ENCODE peak calls at places on chromosomes 7 and 10, in five cellular contexts. R is SJCRH30, V is colonic mucosa, Y is aorta, K is astrocyte. J is an unnamed sample.

GRCh38 chr7:44293561-44294324 is 31.7 kb downstream of the CAMK2B start:
- DNase-seq in R (no peak), V (peak; percentile 6), Y (peak; percentile 25), K (no peak), J (no peak)

GRCh38 chr10:112404612-112405011 is 30.7 kb downstream of the ACSL5 start:
- DNase-seq in R (no peak), V (no peak), Y (no peak), K (no peak), J (no peak)

GRCh38 chr7:101996131-101996691 is 178.8 kb downstream of the CUX1 start:
- DNase-seq in R (no peak), V (no peak), Y (no peak), K (no peak), J (no peak)

GRCh38 chr10:102565793-102566192 is 62.0 kb downstream of the SUFU start:
- DNase-seq in R (no peak), V (no peak), Y (no peak), K (no peak), J (no peak)

GRCh38 chr10:33897255-33897893 is 562.9 kb upstream of the NRP1 start:
- DNase-seq in R (no peak), V (no peak), Y (no peak), K (peak; percentile 83), J (no peak)

GRCh38 chr7:95045236-95045923 is 138.0 kb downstream of the PPP1R9A start:
- DNase-seq in R (peak; percentile 40), V (peak; percentile 24), Y (no peak), K (no peak), J (no peak)

GRCh38 chr7:122974229-122974628 is 21.3 kb downstream of the TAS2R16 start:
- DNase-seq in R (no peak), V (no peak), Y (no peak), K (no peak), J (no peak)

GRCh38 chr10:121753726-121754476 is 155.7 kb upstream of the FGFR2 start:
- DNase-seq in R (peak; percentile 24), V (no peak), Y (no peak), K (peak; percentile 82), J (no peak)

GRCh38 chr10:50595785-50596184 is 28.0 kb downstream of the SGMS1 start:
- DNase-seq in R (no peak), V (no peak), Y (no peak), K (no peak), J (no peak)

GRCh38 chr7:97845622-97846203 is 26.5 kb downstream of the ASNS start:
- DNase-seq in R (no peak), V (no peak), Y (no peak), K (no peak), J (peak; percentile 32)

GRCh38 chr7:92534572-92534971 is 6.0 kb downstream of the RBM48 start:
- DNase-seq in R (no peak), V (no peak), Y (no peak), K (no peak), J (peak; percentile 64)

GRCh38 chr10:15112657-15113056 is 15.5 kb downstream of the RPP38 start:
- DNase-seq in R (no peak), V (no peak), Y (no peak), K (no peak), J (no peak)

GRCh38 chr7:273327-273726 is 16.6 kb upstream of the FOXL3 start:
- DNase-seq in R (no peak), V (no peak), Y (no peak), K (no peak), J (no peak)

GRCh38 chr7:30844916-30845315 is 66.7 kb upstream of the AQP1 start:
- DNase-seq in R (no peak), V (no peak), Y (peak; percentile 24), K (no peak), J (no peak)

GRCh38 chr10:59387951-59388431 is 25.6 kb upstream of the FAM13C start:
- DNase-seq in R (peak; percentile 47), V (no peak), Y (peak; percentile 54), K (peak; percentile 99), J (no peak)

GRCh38 chr10:79940431-79940830 is 8.5 kb downstream of the SFTPD start:
- DNase-seq in R (no peak), V (no peak), Y (no peak), K (no peak), J (no peak)

GRCh38 chr10:69757553-69758309 is 44.0 kb upstream of the COL13A1 start:
- DNase-seq in R (peak; percentile 81), V (no peak), Y (peak; percentile 86), K (peak; percentile 50), J (peak; percentile 30)

GRCh38 chr7:11252011-11252607 is 278.4 kb downstream of the PHF14 start:
- DNase-seq in R (peak; percentile 81), V (no peak), Y (no peak), K (no peak), J (no peak)

GRCh38 chr7:18498327-18498726 is 2.8 kb downstream of the HDAC9 start:
- DNase-seq in R (no peak), V (no peak), Y (no peak), K (no peak), J (no peak)

GRCh38 chr7:78139335-78139734 is 340.8 kb downstream of the PHTF2 start:
- DNase-seq in R (no peak), V (no peak), Y (no peak), K (peak; percentile 59), J (no peak)

GRCh38 chr7:128017880-128018845 is 13.1 kb downstream of the LRRC4 start:
- DNase-seq in R (no peak), V (no peak), Y (no peak), K (peak; percentile 68), J (no peak)

GRCh38 chr10:15369642-15370211 is 1.4 kb downstream of the FAM171A1 start:
- DNase-seq in R (peak; percentile 28), V (peak; percentile 43), Y (no peak), K (no peak), J (no peak)

GRCh38 chr7:141208539-141208938 is 134.7 kb downstream of the TMEM178B start:
- DNase-seq in R (no peak), V (no peak), Y (no peak), K (no peak), J (no peak)

GRCh38 chr7:105674200-105675030 is 93.1 kb upstream of the EFCAB10 start:
- DNase-seq in R (no peak), V (no peak), Y (no peak), K (no peak), J (no peak)

GRCh38 chr10:126459878-126460481 is 71.7 kb upstream of the ADAM12 start:
- DNase-seq in R (no peak), V (no peak), Y (no peak), K (peak; percentile 86), J (no peak)

GRCh38 chr7:106485031-106485551 is 175.9 kb downstream of the CCDC71L start:
- DNase-seq in R (no peak), V (no peak), Y (no peak), K (peak; percentile 93), J (no peak)

GRCh38 chr7:45595809-45596664 is 21.9 kb downstream of the ADCY1 start:
- DNase-seq in R (no peak), V (no peak), Y (no peak), K (no peak), J (no peak)

GRCh38 chr7:97973206-97973658 is 16.8 kb downstream of the OCM2 start:
- DNase-seq in R (no peak), V (no peak), Y (no peak), K (no peak), J (no peak)

GRCh38 chr7:158825628-158826289 is 3.5 kb downstream of the ESYT2 start:
- DNase-seq in R (no peak), V (no peak), Y (no peak), K (no peak), J (no peak)

GRCh38 chr7:105278565-105278964 is 110.2 kb downstream of the SRPK2 start:
- DNase-seq in R (no peak), V (no peak), Y (no peak), K (no peak), J (no peak)

GRCh38 chr10:114525368-114525949 is 121.2 kb upstream of the AFAP1L2 start:
- DNase-seq in R (no peak), V (no peak), Y (no peak), K (peak; percentile 19), J (peak; percentile 56)

GRCh38 chr7:37201876-37202198 is 246.8 kb downstream of the ELMO1 start:
- DNase-seq in R (no peak), V (no peak), Y (no peak), K (no peak), J (no peak)
- H3K4me1 ChIP-seq in R (peaks cover 4% of the 10 kb centered on the region), V (peaks cover 3% of the 10 kb centered on the region), Y (peaks cover 3% of the 10 kb centered on the region), K (peaks cover 4% of the 10 kb centered on the region), J (no peaks in the 10 kb centered on the region)

GRCh38 chr10:125203186-125203800 is 42.9 kb upstream of the CTBP2 start:
- DNase-seq in R (no peak), V (no peak), Y (no peak), K (no peak), J (no peak)

GRCh38 chr10:125201791-125202622 is 41.6 kb upstream of the CTBP2 start:
- DNase-seq in R (no peak), V (no peak), Y (no peak), K (no peak), J (no peak)

GRCh38 chr10:125204400-125204799 is 44.0 kb upstream of the CTBP2 start:
- DNase-seq in R (no peak), V (no peak), Y (no peak), K (no peak), J (no peak)

GRCh38 chr10:125206618-125207017 is 46.3 kb upstream of the CTBP2 start:
- DNase-seq in R (no peak), V (no peak), Y (no peak), K (no peak), J (no peak)

GRCh38 chr10:125205431-125205830 is 45.1 kb upstream of the CTBP2 start:
- DNase-seq in R (no peak), V (no peak), Y (no peak), K (no peak), J (no peak)
- H3K4me3 ChIP-seq in R (no peak overlapping the region), V (no peak overlapping the region), Y (no peak overlapping the region), K (no peak overlapping the region), J (no peak overlapping the region)

GRCh38 chr7:151249732-151250072 is 1.2 kb upstream of the SMARCD3 start:
- DNase-seq in R (peak; percentile 94), V (peak; percentile 49), Y (peak; percentile 86), K (peak; percentile 46), J (peak; percentile 83)

GRCh38 chr7:151251926-151252835 is 3.7 kb upstream of the SMARCD3 start:
- DNase-seq in R (peak; percentile 84), V (peak; percentile 43), Y (peak; percentile 78), K (peak; percentile 67), J (peak; percentile 47)

GRCh38 chr7:151249034-151249731 is 689 bp upstream of the SMARCD3 start:
- DNase-seq in R (peak; percentile 68), V (peak; percentile 54), Y (peak; percentile 84), K (peak; percentile 47), J (peak; percentile 32)

GRCh38 chr7:151251328-151251925 is 2.9 kb upstream of the SMARCD3 start:
- DNase-seq in R (peak; percentile 72), V (no peak), Y (peak; percentile 78), K (peak; percentile 65), J (peak; percentile 76)

GRCh38 chr7:151250181-151251095 is 1.9 kb upstream of the SMARCD3 start:
- DNase-seq in R (no peak), V (no peak), Y (no peak), K (no peak), J (no peak)
- H3K4me1 ChIP-seq in R (peaks cover 25% of the 10 kb centered on the region), V (no peaks in the 10 kb centered on the region), Y (no peaks in the 10 kb centered on the region), K (peaks cover 52% of the 10 kb centered on the region), J (peaks cover 42% of the 10 kb centered on the region)

GRCh38 chr10:124052561-124052960 is 40.8 kb downstream of the CHST15 start:
- DNase-seq in R (no peak), V (no peak), Y (no peak), K (no peak), J (no peak)
- H3K4me3 ChIP-seq in R (no peak overlapping the region), V (no peak overlapping the region), Y (no peak overlapping the region), K (no peak overlapping the region), J (no peak overlapping the region)

GRCh38 chr7:142812437-142813215 is 41.9 kb downstream of the PRSS2 start:
- DNase-seq in R (no peak), V (no peak), Y (no peak), K (peak; percentile 17), J (no peak)
- H3K4me1 ChIP-seq in R (no peaks in the 10 kb centered on the region), V (no peaks in the 10 kb centered on the region), Y (no peaks in the 10 kb centered on the region), K (peaks cover 49% of the 10 kb centered on the region), J (no peaks in the 10 kb centered on the region)

J was measured in HAP-1.